ENCODE peak calls at places on chromosomes 11 and 22, in five cellular contexts. W, K, M, L and Y are unnamed samples.

GRCh38 chr11:130892847-130893246 is 23.4 kb downstream of the SNX19 start:
- DNase-seq in W (no peak), K (no peak), M (no peak), L (no peak), Y (no peak)

GRCh38 chr11:133134561-133135173 is 397.6 kb downstream of the OPCML start:
- DNase-seq in W (peak; percentile 55), K (peak; percentile 62), M (peak; percentile 34), L (peak; percentile 80), Y (peak; percentile 25)

GRCh38 chr22:39431821-39432251 is 25.0 kb upstream of the MGAT3 start:
- DNase-seq in W (no peak), K (no peak), M (peak; percentile 54), L (no peak), Y (peak; percentile 67)

GRCh38 chr11:74535371-74536118 is 42.0 kb upstream of the LIPT2 start:
- DNase-seq in W (no peak), K (peak; percentile 64), M (no peak), L (no peak), Y (peak; percentile 11)

GRCh38 chr11:66841861-66842260 is 1.4 kb upstream of the RCE1 start:
- DNase-seq in W (no peak), K (no peak), M (no peak), L (no peak), Y (no peak)

GRCh38 chr11:18236664-18237356 is at the start of gene SAA4:
- DNase-seq in W (no peak), K (no peak), M (no peak), L (no peak), Y (no peak)

GRCh38 chr22:34111210-34111824 is 191.0 kb upstream of the LARGE1 start:
- DNase-seq in W (peak; percentile 22), K (peak; percentile 2), M (no peak), L (peak; percentile 40), Y (peak; percentile 40)

GRCh38 chr11:25566298-25567200 is 765.4 kb upstream of the ANO3 start:
- DNase-seq in W (peak; percentile 17), K (no peak), M (peak; percentile 23), L (no peak), Y (peak; percentile 4)

GRCh38 chr11:121291896-121292502 is 572 bp upstream of the SC5D start:
- DNase-seq in W (no peak), K (no peak), M (no peak), L (no peak), Y (no peak)

GRCh38 chr11:1567052-1567720 is 4.9 kb downstream of the DUSP8 start:
- DNase-seq in W (no peak), K (no peak), M (no peak), L (peak; percentile 26), Y (no peak)

GRCh38 chr22:20567993-20568417 is 60.6 kb downstream of the MED15 start:
- DNase-seq in W (no peak), K (no peak), M (peak; percentile 14), L (no peak), Y (peak; percentile 58)

GRCh38 chr22:48748113-48748859 is 1079.4 kb downstream of the BRD1 start:
- DNase-seq in W (no peak), K (no peak), M (no peak), L (no peak), Y (no peak)

GRCh38 chr11:105609832-105610781 is at the start of gene GRIA4:
- DNase-seq in W (no peak), K (peak; percentile 52), M (no peak), L (peak; percentile 79), Y (peak; percentile 40)

GRCh38 chr11:95451261-95451660 is 220.3 kb upstream of the SESN3 start:
- DNase-seq in W (no peak), K (no peak), M (no peak), L (no peak), Y (peak; percentile 50)

GRCh38 chr11:43269229-43269928 is 42.4 kb upstream of the API5 start:
- DNase-seq in W (no peak), K (peak; percentile 79), M (peak; percentile 38), L (peak; percentile 74), Y (no peak)

GRCh38 chr11:122491486-122491885 is 164.0 kb upstream of the UBASH3B start:
- DNase-seq in W (no peak), K (peak; percentile 41), M (no peak), L (no peak), Y (peak; percentile 75)

GRCh38 chr11:112025682-112026081 is 474 bp downstream of the DLAT start:
- DNase-seq in W (no peak), K (peak; percentile 35), M (no peak), L (no peak), Y (peak; percentile 31)

GRCh38 chr11:95924414-95924760 is 480 bp upstream of the MTMR2 start:
- DNase-seq in W (no peak), K (peak; percentile 53), M (no peak), L (no peak), Y (peak; percentile 64)

GRCh38 chr22:19904881-19905618 is 36.5 kb upstream of the COMT start:
- DNase-seq in W (no peak), K (no peak), M (no peak), L (no peak), Y (no peak)

GRCh38 chr22:47168900-47169800 is 406.7 kb downstream of the TBC1D22A start:
- DNase-seq in W (peak; percentile 16), K (peak; percentile 15), M (no peak), L (peak; percentile 32), Y (peak; percentile 6)
- TF ChIP-seq CTCF in W (peak; percentile 31), K (peak; percentile 39), M (peak; percentile 46), L (no peak), Y (peak; percentile 28)

GRCh38 chr11:10114593-10115404 is 179.2 kb downstream of the SBF2 start:
- DNase-seq in W (no peak), K (no peak), M (no peak), L (no peak), Y (peak; percentile 26)
- TF ChIP-seq CTCF in W (no peak), K (no peak), M (no peak), L (no peak), Y (no peak)

GRCh38 chr11:120182790-120183491 is 27.9 kb upstream of the OAF start:
- DNase-seq in W (peak; percentile 62), K (no peak), M (peak; percentile 53), L (peak; percentile 63), Y (peak; percentile 37)
- TF ChIP-seq CTCF in W (peak; percentile 67), K (peak; percentile 48), M (peak; percentile 56), L (peak; percentile 24), Y (peak; percentile 44)

GRCh38 chr11:110737591-110737990 is 25.4 kb upstream of the ARHGAP20 start:
- DNase-seq in W (no peak), K (no peak), M (no peak), L (no peak), Y (no peak)

GRCh38 chr11:110735431-110736157 is 23.4 kb upstream of the ARHGAP20 start:
- DNase-seq in W (no peak), K (no peak), M (no peak), L (no peak), Y (no peak)

GRCh38 chr11:110734790-110735189 is 22.6 kb upstream of the ARHGAP20 start:
- DNase-seq in W (no peak), K (no peak), M (no peak), L (no peak), Y (no peak)

GRCh38 chr11:110736158-110736553 is 23.9 kb upstream of the ARHGAP20 start:
- DNase-seq in W (no peak), K (no peak), M (no peak), L (no peak), Y (no peak)

DNA sequence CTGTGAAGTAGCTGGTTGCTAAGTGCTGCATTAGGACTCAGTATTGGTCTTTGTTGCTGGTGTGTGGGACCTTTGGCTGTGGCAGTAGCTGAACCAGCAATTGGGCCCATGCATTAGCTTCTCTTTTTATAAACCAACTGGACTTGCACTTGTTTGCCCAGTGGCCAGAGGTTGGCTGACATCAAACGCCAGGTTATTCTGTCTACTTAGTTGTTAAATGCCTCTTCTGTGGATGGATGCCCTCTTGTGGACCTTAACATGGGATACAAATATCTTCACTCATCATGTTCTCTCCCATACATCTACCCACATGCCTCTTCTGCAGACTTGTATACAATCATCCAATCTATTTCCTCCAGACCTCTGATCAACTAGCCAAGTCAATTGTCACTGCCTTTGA is 26.4 kb upstream of the ARHGAP20 start:
- DNase-seq in W (no peak), K (no peak), M (no peak), L (no peak), Y (no peak)
- TF ChIP-seq CTCF in W (peak; percentile 27), K (no peak), M (no peak), L (no peak), Y (no peak)

DNA sequence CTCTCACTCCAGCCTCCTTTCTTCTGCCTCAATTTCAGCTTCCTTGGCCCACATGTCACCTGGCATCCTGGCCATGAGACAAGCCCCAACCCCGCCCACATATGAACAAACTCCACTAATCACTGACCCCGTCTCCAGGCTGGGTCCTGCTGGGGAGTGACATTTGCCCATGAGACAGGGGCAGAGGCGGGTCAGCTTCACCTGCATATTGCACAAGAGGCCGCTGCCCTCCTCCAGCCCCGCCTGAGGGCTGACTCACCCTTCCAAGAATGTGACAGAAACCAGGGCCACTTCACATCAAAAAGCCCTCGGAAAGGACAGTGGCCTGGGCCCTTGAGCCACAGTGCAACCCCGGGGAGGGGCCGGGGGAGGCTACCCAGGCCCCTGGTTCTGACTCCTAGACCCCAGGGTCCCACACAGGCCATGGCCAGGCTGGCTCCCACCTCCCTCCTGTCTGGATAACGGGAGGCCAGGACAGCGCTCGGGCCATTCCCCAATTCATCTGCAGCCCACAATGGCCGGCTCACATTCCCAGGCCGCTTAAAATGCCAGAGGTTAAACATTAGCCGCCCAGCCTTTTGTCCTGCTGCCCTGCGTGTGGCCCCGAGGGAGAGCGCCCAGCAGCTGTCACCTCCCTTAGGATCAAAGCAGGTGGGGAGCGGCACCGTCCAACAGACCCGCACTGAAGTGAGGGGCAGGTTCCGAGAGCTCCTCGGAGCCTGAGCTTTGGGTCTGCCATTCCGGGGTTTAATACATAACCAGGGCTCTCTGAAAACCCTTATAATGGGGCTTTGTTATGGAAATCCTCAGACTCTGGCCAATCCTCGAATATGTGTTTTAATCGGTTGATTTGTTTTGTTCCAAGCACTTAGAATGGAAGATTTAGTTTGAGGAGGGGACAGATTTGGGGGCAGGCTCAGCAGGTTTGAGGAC is 42.3 kb downstream of the TRMU start:
- DNase-seq in W (peak; percentile 87), K (no peak), M (no peak), L (no peak), Y (peak; percentile 26)
- TF ChIP-seq CTCF in W (no peak), K (no peak), M (no peak), L (no peak), Y (no peak)

GRCh38 chr11:14520086-14520901 is at the start of gene PSMA1:
- DNase-seq in W (peak; percentile 95), K (peak; percentile 98), M (peak; percentile 95), L (peak; percentile 92), Y (peak; percentile 97)
- TF ChIP-seq CTCF in W (peak; percentile 41), K (no peak), M (peak; percentile 70), L (peak; percentile 50), Y (no peak)